ENCODE peak calls at places on chromosome 1, in ten cellular contexts. One of them, this sample, is unnamed.

GRCh38 chr1:84089470-84090261 is 54.4 kb upstream of the PRKACB start:
- DNase-seq in IMR-90: peak
- DNase-seq in right lobe of liver: no peak
- DNase-seq in esophagus squamous epithelium: no peak
- DNase-seq in ovary: no peak
- DNase-seq in HepG2: peak
- DNase-seq in A549: peak
- DNase-seq in stomach: no peak
- DNase-seq in Peyer's patch: no peak
- DNase-seq in transverse colon: no peak
- DNase-seq in this sample: no peak

GRCh38 chr1:161954466-161954865 is 69.2 kb downstream of the OLFML2B start:
- DNase-seq in IMR-90: peak
- DNase-seq in right lobe of liver: no peak
- DNase-seq in esophagus squamous epithelium: no peak
- DNase-seq in ovary: no peak
- DNase-seq in HepG2: no peak
- DNase-seq in A549: no peak
- DNase-seq in stomach: no peak
- DNase-seq in Peyer's patch: no peak
- DNase-seq in transverse colon: no peak
- DNase-seq in this sample: no peak

GRCh38 chr1:71587961-71588360 is 507.1 kb upstream of the ZRANB2 start:
- DNase-seq in IMR-90: peak
- DNase-seq in right lobe of liver: no peak
- DNase-seq in esophagus squamous epithelium: no peak
- DNase-seq in ovary: no peak
- DNase-seq in HepG2: no peak
- DNase-seq in A549: no peak
- DNase-seq in stomach: no peak
- DNase-seq in Peyer's patch: no peak
- DNase-seq in transverse colon: no peak
- DNase-seq in this sample: no peak

GRCh38 chr1:115475252-115475651 is 137.2 kb upstream of the NGF start:
- DNase-seq in IMR-90: no peak
- DNase-seq in right lobe of liver: no peak
- DNase-seq in esophagus squamous epithelium: no peak
- DNase-seq in ovary: no peak
- DNase-seq in HepG2: no peak
- DNase-seq in A549: no peak
- DNase-seq in stomach: no peak
- DNase-seq in Peyer's patch: no peak
- DNase-seq in transverse colon: no peak
- DNase-seq in this sample: no peak

GRCh38 chr1:221150996-221151395 is 271.8 kb downstream of the HLX start:
- DNase-seq in IMR-90: no peak
- DNase-seq in right lobe of liver: no peak
- DNase-seq in esophagus squamous epithelium: no peak
- DNase-seq in ovary: no peak
- DNase-seq in HepG2: no peak
- DNase-seq in A549: no peak
- DNase-seq in stomach: no peak
- DNase-seq in Peyer's patch: no peak
- DNase-seq in transverse colon: no peak
- DNase-seq in this sample: no peak

GRCh38 chr1:27940297-27940696 is 5.5 kb downstream of the SMPDL3B start:
- DNase-seq in IMR-90: no peak
- DNase-seq in right lobe of liver: no peak
- DNase-seq in esophagus squamous epithelium: no peak
- DNase-seq in ovary: no peak
- DNase-seq in HepG2: peak
- DNase-seq in A549: peak
- DNase-seq in stomach: peak
- DNase-seq in Peyer's patch: peak
- DNase-seq in transverse colon: peak
- DNase-seq in this sample: peak

GRCh38 chr1:15724949-15725880 is 10.8 kb upstream of the SLC25A34 start:
- DNase-seq in IMR-90: no peak
- DNase-seq in right lobe of liver: no peak
- DNase-seq in esophagus squamous epithelium: no peak
- DNase-seq in ovary: no peak
- DNase-seq in HepG2: no peak
- DNase-seq in A549: no peak
- DNase-seq in stomach: no peak
- DNase-seq in Peyer's patch: no peak
- DNase-seq in transverse colon: no peak
- DNase-seq in this sample: no peak

GRCh38 chr1:39694026-39694425 is 2.8 kb upstream of the HPCAL4 start:
- DNase-seq in IMR-90: no peak
- DNase-seq in right lobe of liver: no peak
- DNase-seq in esophagus squamous epithelium: no peak
- DNase-seq in ovary: no peak
- DNase-seq in HepG2: no peak
- DNase-seq in A549: no peak
- DNase-seq in stomach: no peak
- DNase-seq in Peyer's patch: no peak
- DNase-seq in transverse colon: no peak
- DNase-seq in this sample: no peak

GRCh38 chr1:160428655-160429054 is 28.3 kb downstream of the VANGL2 start:
- DNase-seq in IMR-90: peak
- DNase-seq in right lobe of liver: no peak
- DNase-seq in esophagus squamous epithelium: no peak
- DNase-seq in ovary: no peak
- DNase-seq in HepG2: no peak
- DNase-seq in A549: peak
- DNase-seq in stomach: peak
- DNase-seq in Peyer's patch: peak
- DNase-seq in transverse colon: peak
- DNase-seq in this sample: no peak

DNA sequence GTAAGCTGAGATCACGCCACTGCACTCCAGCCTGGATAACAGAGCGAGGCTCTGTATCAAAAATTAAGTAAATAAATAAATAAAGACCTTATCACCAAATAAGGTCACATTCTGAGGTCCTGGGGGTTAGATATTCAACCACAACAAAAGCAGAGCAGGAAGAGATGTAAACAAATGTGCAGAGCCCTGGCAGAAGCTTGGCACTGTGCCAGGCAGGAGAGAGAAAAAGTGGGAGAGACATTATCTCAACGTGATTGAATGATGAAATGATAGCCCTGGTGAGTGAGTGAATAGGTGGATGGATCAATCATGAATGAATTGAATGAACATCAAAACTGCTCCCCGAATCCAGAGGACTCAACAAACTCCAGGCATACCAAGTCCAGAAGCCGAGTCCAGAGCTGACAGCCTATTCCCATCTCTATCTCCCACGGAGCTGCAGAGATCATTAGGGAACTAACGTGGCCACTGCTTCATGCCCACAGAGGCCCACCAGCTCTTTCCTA is 150.7 kb downstream of the TOMM20 start:
- DNase-seq in IMR-90: no peak
- DNase-seq in right lobe of liver: no peak
- DNase-seq in esophagus squamous epithelium: no peak
- DNase-seq in ovary: no peak
- DNase-seq in HepG2: peak
- DNase-seq in A549: peak
- DNase-seq in stomach: peak
- DNase-seq in Peyer's patch: peak
- DNase-seq in transverse colon: no peak
- DNase-seq in this sample: no peak
- H3K27ac ChIP-seq in IMR-90: peak
- H3K27ac ChIP-seq in right lobe of liver: peak
- H3K27ac ChIP-seq in esophagus squamous epithelium: peak
- H3K27ac ChIP-seq in ovary: peak
- H3K27ac ChIP-seq in HepG2: peak
- H3K27ac ChIP-seq in A549: peak
- H3K27ac ChIP-seq in stomach: peak
- H3K27ac ChIP-seq in Peyer's patch: peak
- H3K27ac ChIP-seq in transverse colon: peak
- H3K27ac ChIP-seq in this sample: peak

GRCh38 chr1:156319664-156320063 is 18.4 kb downstream of the CCT3 start:
- DNase-seq in IMR-90: peak
- DNase-seq in right lobe of liver: no peak
- DNase-seq in esophagus squamous epithelium: no peak
- DNase-seq in ovary: no peak
- DNase-seq in HepG2: peak
- DNase-seq in A549: peak
- DNase-seq in stomach: no peak
- DNase-seq in Peyer's patch: no peak
- DNase-seq in transverse colon: no peak
- DNase-seq in this sample: no peak
- TF ChIP-seq POLR2A in IMR-90: no peak
- TF ChIP-seq POLR2A in right lobe of liver: no peak
- TF ChIP-seq POLR2A in esophagus squamous epithelium: no peak
- TF ChIP-seq POLR2A in ovary: no peak
- TF ChIP-seq POLR2A in HepG2: no peak
- TF ChIP-seq POLR2A in A549: no peak
- TF ChIP-seq POLR2A in stomach: no peak
- TF ChIP-seq POLR2A in Peyer's patch: no peak
- TF ChIP-seq POLR2A in transverse colon: no peak
- TF ChIP-seq POLR2A in this sample: no peak

GRCh38 chr1:226480459-226480858 is 68.1 kb upstream of the STUM start:
- DNase-seq in IMR-90: no peak
- DNase-seq in right lobe of liver: no peak
- DNase-seq in esophagus squamous epithelium: no peak
- DNase-seq in ovary: no peak
- DNase-seq in HepG2: peak
- DNase-seq in A549: no peak
- DNase-seq in stomach: peak
- DNase-seq in Peyer's patch: no peak
- DNase-seq in transverse colon: peak
- DNase-seq in this sample: no peak

GRCh38 chr1:226481133-226481532 is 67.4 kb upstream of the STUM start:
- DNase-seq in IMR-90: no peak
- DNase-seq in right lobe of liver: no peak
- DNase-seq in esophagus squamous epithelium: no peak
- DNase-seq in ovary: no peak
- DNase-seq in HepG2: peak
- DNase-seq in A549: no peak
- DNase-seq in stomach: no peak
- DNase-seq in Peyer's patch: no peak
- DNase-seq in transverse colon: no peak
- DNase-seq in this sample: no peak

GRCh38 chr1:226482196-226482595 is 66.4 kb upstream of the STUM start:
- DNase-seq in IMR-90: no peak
- DNase-seq in right lobe of liver: no peak
- DNase-seq in esophagus squamous epithelium: no peak
- DNase-seq in ovary: no peak
- DNase-seq in HepG2: no peak
- DNase-seq in A549: no peak
- DNase-seq in stomach: peak
- DNase-seq in Peyer's patch: no peak
- DNase-seq in transverse colon: no peak
- DNase-seq in this sample: no peak

GRCh38 chr1:226476657-226477319 is 68.9 kb upstream of the PARP1 start:
- DNase-seq in IMR-90: peak
- DNase-seq in right lobe of liver: no peak
- DNase-seq in esophagus squamous epithelium: no peak
- DNase-seq in ovary: no peak
- DNase-seq in HepG2: no peak
- DNase-seq in A549: peak
- DNase-seq in stomach: no peak
- DNase-seq in Peyer's patch: no peak
- DNase-seq in transverse colon: no peak
- DNase-seq in this sample: no peak

DNA sequence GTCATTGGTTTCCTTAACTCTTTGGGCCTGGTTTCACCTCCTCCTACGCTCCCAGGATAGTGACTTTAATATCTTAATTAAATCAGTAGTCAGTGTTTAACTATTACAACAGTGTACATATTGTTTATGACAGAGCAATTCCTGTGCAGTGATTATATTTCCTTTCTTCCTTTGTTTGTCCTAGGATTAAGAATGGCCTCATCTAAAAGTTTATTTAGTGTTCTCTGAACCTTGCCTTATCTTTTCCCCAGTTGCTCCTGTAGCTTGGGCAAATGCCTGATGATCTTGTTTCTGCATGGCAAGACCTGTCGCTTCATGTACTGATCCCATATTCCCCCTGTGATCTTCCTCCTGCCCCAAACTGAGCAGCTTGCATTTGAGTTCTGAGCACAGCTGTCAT is 69.1 kb upstream of the STUM start:
- DNase-seq in IMR-90: no peak
- DNase-seq in right lobe of liver: no peak
- DNase-seq in esophagus squamous epithelium: no peak
- DNase-seq in ovary: no peak
- DNase-seq in HepG2: peak
- DNase-seq in A549: no peak
- DNase-seq in stomach: peak
- DNase-seq in Peyer's patch: no peak
- DNase-seq in transverse colon: no peak
- DNase-seq in this sample: no peak
- H3K27ac ChIP-seq in IMR-90: no peak
- H3K27ac ChIP-seq in right lobe of liver: no peak
- H3K27ac ChIP-seq in esophagus squamous epithelium: no peak
- H3K27ac ChIP-seq in ovary: no peak
- H3K27ac ChIP-seq in HepG2: no peak
- H3K27ac ChIP-seq in A549: no peak
- H3K27ac ChIP-seq in stomach: no peak
- H3K27ac ChIP-seq in Peyer's patch: no peak
- H3K27ac ChIP-seq in transverse colon: no peak
- H3K27ac ChIP-seq in this sample: no peak

GRCh38 chr1:150012611-150013010 is 2.1 kb upstream of the OTUD7B start:
- DNase-seq in IMR-90: peak
- DNase-seq in right lobe of liver: no peak
- DNase-seq in esophagus squamous epithelium: no peak
- DNase-seq in ovary: no peak
- DNase-seq in HepG2: no peak
- DNase-seq in A549: no peak
- DNase-seq in stomach: no peak
- DNase-seq in Peyer's patch: no peak
- DNase-seq in transverse colon: no peak
- DNase-seq in this sample: no peak

GRCh38 chr1:150008699-150009098 is 1.8 kb downstream of the OTUD7B start:
- DNase-seq in IMR-90: no peak
- DNase-seq in right lobe of liver: no peak
- DNase-seq in esophagus squamous epithelium: no peak
- DNase-seq in ovary: no peak
- DNase-seq in HepG2: peak
- DNase-seq in A549: no peak
- DNase-seq in stomach: no peak
- DNase-seq in Peyer's patch: no peak
- DNase-seq in transverse colon: no peak
- DNase-seq in this sample: no peak

GRCh38 chr1:150009604-150010387 is 730 bp downstream of the OTUD7B start:
- DNase-seq in IMR-90: peak
- DNase-seq in right lobe of liver: peak
- DNase-seq in esophagus squamous epithelium: no peak
- DNase-seq in ovary: peak
- DNase-seq in HepG2: peak
- DNase-seq in A549: peak
- DNase-seq in stomach: peak
- DNase-seq in Peyer's patch: peak
- DNase-seq in transverse colon: peak
- DNase-seq in this sample: no peak

GRCh38 chr1:150006881-150007401 is 3.6 kb downstream of the OTUD7B start:
- DNase-seq in IMR-90: peak
- DNase-seq in right lobe of liver: no peak
- DNase-seq in esophagus squamous epithelium: no peak
- DNase-seq in ovary: no peak
- DNase-seq in HepG2: no peak
- DNase-seq in A549: no peak
- DNase-seq in stomach: no peak
- DNase-seq in Peyer's patch: no peak
- DNase-seq in transverse colon: no peak
- DNase-seq in this sample: no peak

GRCh38 chr1:150010388-150011115 is at the start of gene OTUD7B:
- DNase-seq in IMR-90: peak
- DNase-seq in right lobe of liver: peak
- DNase-seq in esophagus squamous epithelium: peak
- DNase-seq in ovary: peak
- DNase-seq in HepG2: peak
- DNase-seq in A549: peak
- DNase-seq in stomach: peak
- DNase-seq in Peyer's patch: peak
- DNase-seq in transverse colon: peak
- DNase-seq in this sample: peak
- TF ChIP-seq POLR2A in IMR-90: peak
- TF ChIP-seq POLR2A in right lobe of liver: peak
- TF ChIP-seq POLR2A in esophagus squamous epithelium: no peak
- TF ChIP-seq POLR2A in ovary: peak
- TF ChIP-seq POLR2A in HepG2: peak
- TF ChIP-seq POLR2A in A549: peak
- TF ChIP-seq POLR2A in stomach: no peak
- TF ChIP-seq POLR2A in Peyer's patch: peak
- TF ChIP-seq POLR2A in transverse colon: peak
- TF ChIP-seq POLR2A in this sample: peak